ENCODE peak calls at places on chromosome 3, in five cellular contexts. H is breast epithelium, F is tibial nerve, E is A549, O is uterus. I is an unnamed sample.

GRCh38 chr3:111978833-111979688 is at the start of gene ABHD10:
- DNase-seq in E (peak), O (peak), F (peak), H (peak), I (peak)

GRCh38 chr3:40645883-40646282 is 121.1 kb downstream of the ZNF621 start:
- DNase-seq in O (no peak), F (peak), H (no peak), E (no peak), I (no peak)

GRCh38 chr3:32384938-32385337 is 6.7 kb upstream of the CMTM7 start:
- DNase-seq in O (no peak), E (no peak), F (no peak), H (no peak), I (no peak)

GRCh38 chr3:133269393-133269792 is 130.5 kb upstream of the BFSP2 start:
- DNase-seq in H (no peak), F (no peak), O (no peak), E (no peak), I (no peak)

GRCh38 chr3:125002414-125002811 is 53.4 kb downstream of the HEG1 start:
- DNase-seq in E (no peak), H (no peak), O (no peak), F (no peak), I (no peak)

GRCh38 chr3:78314327-78314726 is 1274.4 kb downstream of the ROBO2 start:
- DNase-seq in F (no peak), H (no peak), O (no peak), E (no peak), I (no peak)

GRCh38 chr3:33722626-33723370 is 4.7 kb upstream of the CLASP2 start:
- DNase-seq in H (no peak), O (no peak), E (no peak), F (no peak), I (no peak)

GRCh38 chr3:155701882-155702465 is 42.9 kb downstream of the PLCH1 start:
- DNase-seq in F (no peak), H (no peak), E (peak), O (no peak), I (no peak)

GRCh38 chr3:176930942-176931341 is 266.3 kb downstream of the TBL1XR1 start:
- DNase-seq in F (no peak), O (no peak), E (no peak), H (no peak), I (no peak)

GRCh38 chr3:13346481-13347389 is 73.4 kb downstream of the NUP210 start:
- DNase-seq in O (no peak), E (no peak), F (no peak), H (no peak), I (peak)

GRCh38 chr3:143329567-143330164 is 210.1 kb downstream of the CHST2 start:
- DNase-seq in O (no peak), F (no peak), H (no peak), E (no peak), I (no peak)

GRCh38 chr3:43872901-43873300 is 182.2 kb downstream of the ABHD5 start:
- DNase-seq in E (peak), O (no peak), H (no peak), F (no peak), I (no peak)

GRCh38 chr3:178823556-178824229 is 247.9 kb downstream of the ZMAT3 start:
- DNase-seq in F (no peak), E (no peak), H (no peak), O (peak), I (no peak)

GRCh38 chr3:58234516-58234931 is 3.1 kb upstream of the ABHD6 start:
- DNase-seq in F (no peak), H (no peak), O (no peak), E (peak), I (peak)

GRCh38 chr3:154427685-154428291 is 2.2 kb downstream of the GPR149 start:
- DNase-seq in O (no peak), E (no peak), H (no peak), F (no peak), I (no peak)

GRCh38 chr3:132777171-132777570 is 55.0 kb upstream of the NPHP3 start:
- DNase-seq in E (no peak), O (no peak), F (no peak), H (no peak), I (no peak)

GRCh38 chr3:168989396-168989795 is 674.1 kb downstream of the MECOM start:
- DNase-seq in H (no peak), F (no peak), O (no peak), E (no peak), I (peak)

GRCh38 chr3:193884011-193884410 is 251.9 kb upstream of the HES1 start:
- DNase-seq in O (no peak), H (no peak), F (no peak), E (no peak), I (no peak)

GRCh38 chr3:71423151-71423906 is 160.2 kb downstream of the FOXP1 start:
- DNase-seq in O (no peak), E (peak), F (no peak), H (no peak), I (peak)

GRCh38 chr3:114144909-114145688 is 33.8 kb downstream of the DRD3 start:
- DNase-seq in F (no peak), O (no peak), H (no peak), E (no peak), I (peak)

GRCh38 chr3:39147711-39148115 is 5.7 kb downstream of the CSRNP1 start:
- DNase-seq in E (no peak), H (no peak), O (no peak), F (no peak), I (no peak)

GRCh38 chr3:3015472-3016089 is 94.6 kb downstream of the IL5RA start:
- DNase-seq in E (no peak), H (no peak), F (no peak), O (no peak), I (no peak)

GRCh38 chr3:31250116-31250813 is 282.5 kb upstream of the STT3B start:
- DNase-seq in E (no peak), H (no peak), F (no peak), O (no peak), I (no peak)

GRCh38 chr3:133821767-133822638 is 16.4 kb downstream of the SRPRB start:
- DNase-seq in H (no peak), F (peak), O (peak), E (no peak), I (peak)

GRCh38 chr3:52352566-52352965 is 36.4 kb downstream of the DNAH1 start:
- DNase-seq in H (no peak), O (no peak), F (no peak), E (no peak), I (no peak)

GRCh38 chr3:373193-373784 is 176.7 kb downstream of the CHL1 start:
- DNase-seq in E (no peak), F (no peak), O (no peak), H (no peak), I (no peak)
- TF ChIP-seq POLR2A in E (no peak), F (no peak), O (no peak), H (no peak), I (no peak)

DNA sequence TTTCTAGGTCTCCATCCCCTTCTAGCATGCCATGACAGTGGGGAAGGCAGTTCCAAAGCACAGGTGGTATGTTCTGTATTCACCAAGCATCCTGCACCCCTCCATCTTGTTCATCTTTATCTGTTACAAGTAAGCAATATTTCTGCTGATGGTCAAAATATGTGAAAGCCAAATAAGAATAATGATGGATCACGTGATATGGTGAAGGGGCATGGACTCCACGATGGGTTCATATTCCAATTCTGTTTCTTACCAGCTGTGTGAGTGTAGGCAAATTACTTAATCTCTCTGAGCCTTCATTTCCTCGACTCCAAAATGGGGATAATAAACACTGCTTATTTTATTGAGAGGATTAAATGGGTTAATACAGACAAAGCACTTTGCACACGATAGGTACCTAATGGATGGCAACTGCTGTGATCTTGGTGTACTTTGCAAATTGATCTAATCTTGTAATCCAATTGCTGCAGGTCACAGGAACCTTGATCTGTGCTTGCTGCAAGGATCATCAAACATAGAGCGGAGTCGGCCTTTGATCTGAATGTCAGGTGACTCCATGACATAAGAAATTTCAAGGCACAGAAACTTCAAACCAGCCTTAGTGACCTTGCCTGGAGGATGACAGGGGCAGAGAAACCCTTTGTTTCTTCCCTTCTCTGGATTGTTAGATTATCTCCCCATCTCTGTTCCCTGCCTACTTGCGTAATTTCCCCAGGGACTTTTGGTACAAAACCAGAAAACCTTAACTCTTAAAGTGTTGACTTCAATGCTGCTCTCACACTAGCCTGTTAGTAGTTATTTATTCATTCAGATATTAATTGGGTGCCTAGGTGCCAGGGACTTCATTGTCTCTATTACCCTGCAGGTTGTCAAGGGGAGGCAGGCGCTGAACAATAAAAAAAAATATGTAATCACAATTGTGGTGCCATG is 25.8 kb downstream of the SIAH2 start:
- DNase-seq in H (no peak), E (no peak), F (no peak), O (no peak), I (peak)
- H3K27ac ChIP-seq in H (no peak), E (no peak), F (no peak), O (no peak), I (no peak)

GRCh38 chr3:42714151-42714852 is 11.7 kb upstream of the HHATL start:
- DNase-seq in O (no peak), E (no peak), F (no peak), H (no peak), I (no peak)
- TF ChIP-seq POLR2A in O (no peak), E (no peak), F (no peak), H (no peak), I (no peak)

GRCh38 chr3:8868996-8869395 is 94.3 kb downstream of the RAD18 start:
- DNase-seq in O (no peak), H (no peak), E (no peak), F (no peak), I (no peak)
- H3K27ac ChIP-seq in O (no peak), H (no peak), E (peak), F (no peak), I (no peak)

GRCh38 chr3:98710008-98710672 is 53.0 kb upstream of the ST3GAL6 start:
- DNase-seq in E (no peak), H (no peak), O (no peak), F (no peak), I (no peak)
- TF ChIP-seq POLR2A in E (no peak), H (no peak), O (no peak), F (no peak), I (no peak)

GRCh38 chr3:50573566-50574279 is 4.4 kb downstream of the HEMK1 start:
- DNase-seq in F (no peak), H (no peak), E (no peak), O (no peak), I (no peak)

GRCh38 chr3:50572158-50572557 is 2.8 kb downstream of the HEMK1 start:
- DNase-seq in E (peak), H (peak), O (peak), F (peak), I (peak)

GRCh38 chr3:50574280-50574831 is 5.0 kb downstream of the HEMK1 start:
- DNase-seq in O (no peak), E (no peak), F (no peak), H (no peak), I (no peak)

GRCh38 chr3:50571486-50571885 is 2.2 kb downstream of the HEMK1 start:
- DNase-seq in H (no peak), F (no peak), O (no peak), E (no peak), I (no peak)

GRCh38 chr3:50572801-50573371 is 3.6 kb downstream of the HEMK1 start:
- DNase-seq in O (no peak), H (no peak), E (no peak), F (no peak), I (no peak)
- H3K27ac ChIP-seq in O (no peak), H (peak), E (no peak), F (no peak), I (no peak)

DNA sequence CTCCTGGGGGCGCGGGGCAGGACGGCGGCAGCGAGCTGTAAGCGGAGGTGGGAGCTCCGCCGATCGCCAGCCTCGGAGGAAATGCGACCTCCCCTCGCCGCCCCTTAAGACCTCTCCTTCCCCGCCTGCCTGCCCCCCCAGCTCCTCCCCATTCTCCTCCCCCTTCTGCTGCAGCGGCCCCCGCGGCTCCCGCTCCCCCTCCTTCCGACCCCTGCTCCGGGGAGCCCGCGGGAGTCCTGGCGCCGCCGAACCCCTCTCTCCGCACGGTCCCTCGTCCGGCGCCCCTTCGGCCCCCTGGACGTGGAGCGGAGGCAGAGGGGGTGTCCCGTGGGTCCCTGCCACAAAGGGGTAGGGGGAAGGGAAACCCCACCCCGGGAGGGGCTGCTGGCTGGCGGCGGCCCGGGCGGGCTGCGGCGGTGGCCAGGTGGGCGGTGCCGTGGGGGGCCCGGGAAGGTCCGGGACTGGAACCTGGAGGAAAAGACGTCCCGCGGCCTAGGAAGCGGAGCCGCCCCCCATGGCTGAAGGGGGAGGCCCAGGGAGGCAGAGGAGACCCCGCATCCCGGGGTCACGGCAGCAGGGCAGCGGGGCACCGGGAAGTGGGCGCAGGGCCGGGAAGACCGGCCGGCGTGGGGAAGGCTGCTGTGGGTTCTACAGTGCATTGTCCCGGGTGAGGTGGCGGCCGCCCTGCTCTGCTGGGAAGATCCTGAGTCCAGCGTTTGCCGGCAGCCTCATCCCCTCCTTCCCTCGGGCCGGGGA is at the start of gene FSTL1:
- DNase-seq in H (peak), O (peak), E (no peak), F (no peak), I (peak)
- TF ChIP-seq POLR2A in H (peak), O (peak), E (peak), F (peak), I (no peak)

GRCh38 chr3:105401691-105402149 is 35.0 kb downstream of the ALCAM start:
- DNase-seq in O (no peak), H (no peak), F (no peak), E (no peak), I (no peak)
- H3K27ac ChIP-seq in O (no peak), H (no peak), F (no peak), E (peak), I (no peak)

I was measured in body of pancreas.